ENCODE peak calls at places on chromosomes 5 and 9, in nine cellular contexts. F is kidney epithelial cell, X is lower leg skin, D is adipocyte, A is foreskin fibroblast, T is fibroblast of lung, H is AG04449, Q is tibial artery, V is A549. K is an unnamed sample.

GRCh38 chr5:2353871-2354440 is 397.5 kb downstream of the IRX2 start:
- DNase-seq in F (no peak), X (no peak), D (no peak), A (no peak), T (no peak), H (no peak), Q (no peak), V (no peak), K (no peak)

GRCh38 chr9:18365651-18366050 is 108.3 kb upstream of the ADAMTSL1 start:
- DNase-seq in F (no peak), X (no peak), D (no peak), A (no peak), T (no peak), H (no peak), Q (no peak), V (no peak), K (no peak)

GRCh38 chr5:135057233-135057632 is 23.2 kb upstream of the PITX1 start:
- DNase-seq in F (no peak), X (no peak), D (no peak), A (no peak), T (no peak), H (no peak), Q (no peak), V (no peak), K (no peak)

GRCh38 chr9:83299556-83299955 is 236.6 kb upstream of the RASEF start:
- DNase-seq in F (peak), X (peak), D (peak), A (peak), T (no peak), H (no peak), Q (no peak), V (peak), K (no peak)

GRCh38 chr5:133712562-133712961 is 100.2 kb upstream of the FSTL4 start:
- DNase-seq in F (no peak), X (no peak), D (no peak), A (no peak), T (no peak), H (no peak), Q (no peak), V (no peak), K (no peak)

GRCh38 chr5:110112355-110112754 is 422.6 kb downstream of the MAN2A1 start:
- DNase-seq in F (no peak), X (no peak), D (no peak), A (no peak), T (no peak), H (no peak), Q (no peak), V (no peak), K (no peak)

GRCh38 chr9:88874391-88874790 is 116.9 kb upstream of the S1PR3 start:
- DNase-seq in F (no peak), X (no peak), D (peak), A (no peak), T (no peak), H (no peak), Q (no peak), V (peak), K (no peak)

GRCh38 chr5:43649256-43649655 is 46.3 kb downstream of the NNT start:
- DNase-seq in F (no peak), X (no peak), D (peak), A (peak), T (peak), H (no peak), Q (no peak), V (no peak), K (no peak)

GRCh38 chr5:171749365-171749764 is 36.3 kb upstream of the SMIM23 start:
- DNase-seq in F (no peak), X (no peak), D (no peak), A (no peak), T (no peak), H (no peak), Q (no peak), V (no peak), K (no peak)

GRCh38 chr9:136666364-136667216 is 3.9 kb downstream of the EGFL7 start:
- DNase-seq in F (no peak), X (no peak), D (peak), A (no peak), T (no peak), H (no peak), Q (no peak), V (no peak), K (no peak)

GRCh38 chr9:124210697-124211096 is 47.1 kb upstream of the NEK6 start:
- DNase-seq in F (no peak), X (no peak), D (no peak), A (peak), T (no peak), H (no peak), Q (no peak), V (no peak), K (no peak)

GRCh38 chr5:2756211-2756746 is 4.8 kb upstream of the IRX2 start:
- DNase-seq in F (no peak), X (no peak), D (no peak), A (peak), T (peak), H (no peak), Q (no peak), V (peak), K (no peak)

GRCh38 chr9:104907278-104907951 is 20.5 kb downstream of the ABCA1 start:
- DNase-seq in F (no peak), X (no peak), D (peak), A (peak), T (peak), H (no peak), Q (no peak), V (peak), K (no peak)

GRCh38 chr5:180313677-180314076 is 21.8 kb upstream of the MAPK9 start:
- DNase-seq in F (no peak), X (no peak), D (peak), A (peak), T (peak), H (no peak), Q (no peak), V (no peak), K (peak)

GRCh38 chr9:127783111-127783621 is 2.7 kb upstream of the CDK9 start:
- DNase-seq in F (no peak), X (peak), D (no peak), A (no peak), T (no peak), H (no peak), Q (peak), V (no peak), K (peak)

GRCh38 chr5:122182491-122182921 is 53.2 kb downstream of the ZNF474 start:
- DNase-seq in F (peak), X (peak), D (peak), A (peak), T (peak), H (no peak), Q (peak), V (no peak), K (no peak)

GRCh38 chr9:115369322-115369957 is 251.5 kb upstream of the TNC start:
- DNase-seq in F (no peak), X (no peak), D (peak), A (peak), T (peak), H (no peak), Q (no peak), V (peak), K (no peak)

GRCh38 chr9:90022474-90022873 is 417.7 kb downstream of the GADD45G start:
- DNase-seq in F (no peak), X (no peak), D (no peak), A (no peak), T (no peak), H (no peak), Q (no peak), V (peak), K (no peak)

GRCh38 chr9:123642291-123643278 is 286.6 kb downstream of the CRB2 start:
- DNase-seq in F (no peak), X (peak), D (peak), A (no peak), T (peak), H (no peak), Q (peak), V (no peak), K (peak)

GRCh38 chr9:93906182-93906880 is 48.8 kb downstream of the BARX1 start:
- DNase-seq in F (no peak), X (no peak), D (no peak), A (no peak), T (no peak), H (no peak), Q (no peak), V (no peak), K (no peak)

GRCh38 chr5:164053123-164053522 is 547.7 kb downstream of the MAT2B start:
- DNase-seq in F (no peak), X (no peak), D (no peak), A (no peak), T (no peak), H (no peak), Q (no peak), V (no peak), K (no peak)

GRCh38 chr5:6820851-6821479 is 107.7 kb downstream of the TENT4A start:
- DNase-seq in F (no peak), X (no peak), D (no peak), A (no peak), T (peak), H (no peak), Q (no peak), V (peak), K (peak)

GRCh38 chr5:91641730-91642350 is 258.7 kb upstream of the ARRDC3 start:
- DNase-seq in F (no peak), X (no peak), D (peak), A (peak), T (peak), H (no peak), Q (no peak), V (peak), K (peak)

GRCh38 chr5:168669668-168670378 is 90.7 kb upstream of the PANK3 start:
- DNase-seq in F (no peak), X (no peak), D (no peak), A (no peak), T (no peak), H (no peak), Q (no peak), V (no peak), K (no peak)

GRCh38 chr5:175809531-175810121 is 61.8 kb upstream of the CPLX2 start:
- DNase-seq in F (peak), X (no peak), D (peak), A (peak), T (peak), H (peak), Q (no peak), V (peak), K (no peak)

GRCh38 chr5:15995206-15996052 is 184.2 kb downstream of the MARCHF11 start:
- DNase-seq in F (no peak), X (no peak), D (peak), A (peak), T (peak), H (no peak), Q (no peak), V (peak), K (peak)

GRCh38 chr5:170809551-170809950 is 26.0 kb downstream of the GABRP start:
- DNase-seq in F (no peak), X (no peak), D (peak), A (peak), T (peak), H (no peak), Q (no peak), V (peak), K (no peak)

GRCh38 chr9:86099695-86100364 is 472 bp upstream of the GOLM1 start:
- DNase-seq in F (no peak), X (peak), D (peak), A (peak), T (peak), H (no peak), Q (peak), V (peak), K (no peak)

GRCh38 chr9:13143281-13143680 is 136.2 kb downstream of the MPDZ start:
- DNase-seq in F (no peak), X (no peak), D (no peak), A (no peak), T (no peak), H (no peak), Q (no peak), V (no peak), K (no peak)

GRCh38 chr5:155189981-155190380 is 176.4 kb downstream of the KIF4B start:
- DNase-seq in F (no peak), X (no peak), D (no peak), A (no peak), T (no peak), H (no peak), Q (no peak), V (no peak), K (no peak)

GRCh38 chr5:130116431-130116830 is 212.2 kb downstream of the CHSY3 start:
- DNase-seq in F (no peak), X (no peak), D (no peak), A (no peak), T (no peak), H (no peak), Q (peak), V (no peak), K (no peak)

GRCh38 chr5:167155387-167156051 is 1135.9 kb upstream of the WWC1 start:
- DNase-seq in F (no peak), X (no peak), D (no peak), A (no peak), T (no peak), H (no peak), Q (no peak), V (no peak), K (no peak)

GRCh38 chr9:92097997-92098482 is 17.2 kb downstream of the SPTLC1 start:
- DNase-seq in F (peak), X (peak), D (no peak), A (peak), T (peak), H (no peak), Q (no peak), V (no peak), K (no peak)

GRCh38 chr5:67774153-67774552 is 441.4 kb upstream of the PIK3R1 start:
- DNase-seq in F (no peak), X (no peak), D (peak), A (peak), T (peak), H (no peak), Q (peak), V (no peak), K (no peak)

GRCh38 chr5:81633471-81633870 is 117.4 kb downstream of the SSBP2 start:
- DNase-seq in F (no peak), X (no peak), D (no peak), A (no peak), T (no peak), H (no peak), Q (no peak), V (no peak), K (peak)

GRCh38 chr5:15021286-15022046 is 149.9 kb upstream of the ANKH start:
- DNase-seq in F (no peak), X (no peak), D (peak), A (peak), T (peak), H (peak), Q (no peak), V (no peak), K (no peak)

GRCh38 chr5:168401226-168401625 is 85.0 kb upstream of the RARS1 start:
- DNase-seq in F (no peak), X (no peak), D (no peak), A (no peak), T (no peak), H (no peak), Q (no peak), V (no peak), K (no peak)

GRCh38 chr9:130766031-130766903 is 68.8 kb upstream of the ABL1 start:
- DNase-seq in F (no peak), X (no peak), D (no peak), A (no peak), T (no peak), H (no peak), Q (no peak), V (no peak), K (no peak)
- H3K4me3 ChIP-seq in F (no peak), X (no peak), D (no peak), A (no peak), T (no peak), H (no peak), Q (no peak), V (no peak), K (no peak)

GRCh38 chr5:44875661-44876250 is 67.0 kb downstream of the MRPS30 start:
- DNase-seq in F (peak), X (no peak), D (no peak), A (no peak), T (peak), H (no peak), Q (no peak), V (peak), K (no peak)
- H3K4me3 ChIP-seq in F (no peak), X (no peak), D (no peak), A (no peak), T (no peak), H (no peak), Q (no peak), V (no peak), K (no peak)

GRCh38 chr9:95316794-95317118 is 753 bp downstream of the FANCC start:
- DNase-seq in F (no peak), X (peak), D (peak), A (peak), T (peak), H (no peak), Q (peak), V (peak), K (peak)
- H3K4me3 ChIP-seq in F (peak), X (peak), D (peak), A (peak), T (peak), H (peak), Q (peak), V (peak), K (peak)

GRCh38 chr5:5494489-5495402 is 72.3 kb downstream of the ICE1 start:
- DNase-seq in F (no peak), X (peak), D (peak), A (peak), T (peak), H (no peak), Q (no peak), V (peak), K (no peak)
- H3K4me3 ChIP-seq in F (no peak), X (no peak), D (peak), A (peak), T (peak), H (peak), Q (peak), V (no peak), K (no peak)